ENCODE peak calls at places on chromosomes 11 and 22, in four cellular contexts. W is GM23248, K is body of pancreas, S is sigmoid colon. G is an unnamed sample.

GRCh38 chr11:6523253-6523652 is 26.2 kb downstream of the DNHD1 start:
- DNase-seq in K (no peak), S (no peak), W (peak; percentile 84), G (no peak)

GRCh38 chr11:27174672-27175210 is 134.1 kb downstream of the BBOX1 start:
- DNase-seq in S (no peak), K (no peak), W (no peak), G (no peak)

GRCh38 chr11:15707194-15707593 is 592.5 kb downstream of the INSC start:
- DNase-seq in W (no peak), S (no peak), K (no peak), G (no peak)

GRCh38 chr11:60931897-60932296 is 7.6 kb downstream of the TMEM132A start:
- DNase-seq in K (no peak), S (no peak), W (no peak), G (no peak)

GRCh38 chr11:81987829-81988472 is 745.7 kb downstream of the FAM181B start:
- DNase-seq in W (peak; percentile 44), S (no peak), K (peak; percentile 33), G (no peak)

GRCh38 chr11:61961570-61962212 is 5.7 kb downstream of the FTH1 start:
- DNase-seq in W (peak; percentile 73), S (peak; percentile 87), K (peak; percentile 78), G (no peak)

GRCh38 chr11:46293616-46294015 is 16.2 kb downstream of the CREB3L1 start:
- DNase-seq in W (peak; percentile 99), S (no peak), K (no peak), G (no peak)

GRCh38 chr22:28005513-28005912 is 86.5 kb upstream of the PITPNB start:
- DNase-seq in S (no peak), K (no peak), W (no peak), G (no peak)

GRCh38 chr22:44893731-44894080 is 116.1 kb downstream of the PHF21B start:
- DNase-seq in W (no peak), S (no peak), K (no peak), G (no peak)

GRCh38 chr11:5705688-5706087 is 16.1 kb downstream of the TRIM22 start:
- DNase-seq in S (no peak), W (peak; percentile 30), K (no peak), G (no peak)

GRCh38 chr22:21951931-21952465 is 650 bp downstream of the PPM1F start:
- DNase-seq in S (peak; percentile 82), W (peak; percentile 76), K (peak; percentile 59), G (no peak)

GRCh38 chr11:64339319-64339718 is 685 bp upstream of the CCDC88B start:
- DNase-seq in K (no peak), S (no peak), W (no peak), G (no peak)
- H3K4me3 ChIP-seq in K (no peak overlapping the region), S (no peak overlapping the region), W (no peak overlapping the region), G (no peak overlapping the region)

DNA sequence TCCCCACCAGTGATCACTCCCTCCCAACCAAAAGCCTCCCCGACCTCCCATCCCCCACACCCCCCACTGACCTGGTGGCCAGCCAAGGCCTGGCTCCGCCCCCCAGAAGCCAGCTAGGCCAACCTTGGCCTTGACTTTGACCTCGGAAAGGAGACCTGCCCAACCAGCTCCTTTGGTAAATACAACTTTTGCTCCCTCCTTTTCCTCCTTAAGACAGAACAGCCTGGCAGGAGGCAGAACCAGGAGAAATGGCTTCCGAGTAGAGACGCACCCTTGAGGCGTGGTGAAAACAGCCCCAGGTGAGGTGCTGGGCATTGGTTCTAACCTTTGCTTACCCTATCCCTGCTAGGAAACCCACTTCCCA is 27.0 kb downstream of the PLEKHA7 start:
- DNase-seq in W (no peak), K (peak; percentile 81), S (no peak), G (no peak)
- H3K4me3 ChIP-seq in W (no peak overlapping the region), K (no peak overlapping the region), S (no peak overlapping the region), G (no peak overlapping the region)

GRCh38 chr11:75241036-75241905 is 697 bp downstream of the TPBGL start:
- DNase-seq in W (peak; percentile 94), S (peak; percentile 85), K (peak; percentile 82), G (peak; percentile 76)
- H3K4me3 ChIP-seq in W (peak overlapping the region; percentile 65), S (peak overlapping the region; percentile 39), K (no peak overlapping the region), G (peak overlapping the region; percentile 53)

DNA sequence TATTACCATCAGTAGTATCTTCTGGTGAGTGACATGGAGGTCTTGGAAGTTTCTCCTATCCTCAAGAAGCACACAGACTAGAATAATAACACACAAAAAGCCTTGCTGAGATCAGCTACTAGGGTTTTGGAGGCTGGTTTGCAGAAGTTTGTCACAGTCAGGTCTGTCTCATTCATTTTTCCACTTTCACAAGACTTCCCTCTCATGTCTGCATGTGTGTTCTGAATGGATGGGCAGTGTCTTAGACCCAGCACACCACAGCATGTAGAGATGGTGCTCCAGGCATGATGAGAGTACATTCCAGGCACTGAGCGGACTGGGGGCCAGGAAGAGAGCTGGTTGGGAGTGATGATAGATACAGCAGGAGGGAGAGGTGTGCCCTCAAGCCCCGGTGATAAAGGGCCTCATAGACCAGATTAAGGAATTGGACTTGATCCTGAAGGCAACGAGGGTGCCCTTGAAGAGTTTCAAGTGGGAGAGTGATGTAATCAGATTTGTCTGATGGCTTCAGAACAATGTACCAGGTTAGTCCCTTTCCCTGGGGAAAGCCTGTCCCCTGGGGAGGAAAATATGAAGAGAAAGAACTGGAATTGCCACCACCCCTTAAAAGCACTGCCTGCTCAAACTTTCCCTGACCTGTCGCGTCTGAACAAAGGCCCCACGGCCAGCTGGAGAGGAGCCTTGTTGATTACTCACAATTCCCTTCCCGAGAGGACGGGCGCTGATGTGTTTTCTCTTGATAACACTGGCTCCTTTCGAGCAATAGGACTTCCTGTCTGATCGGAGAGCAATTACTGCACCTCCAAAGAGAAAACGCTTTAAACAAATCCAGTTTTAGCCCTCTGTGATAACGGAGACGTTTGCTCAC is 45.1 kb upstream of the LMO2 start:
- DNase-seq in S (peak; percentile 83), K (peak; percentile 29), W (peak; percentile 90), G (no peak)
- H3K4me3 ChIP-seq in S (no peak overlapping the region), K (no peak overlapping the region), W (no peak overlapping the region), G (no peak overlapping the region)

GRCh38 chr22:36775589-36775965 is 342 bp downstream of the IFT27 start:
- DNase-seq in K (peak; percentile 51), S (peak; percentile 78), W (peak; percentile 48), G (no peak)

GRCh38 chr22:36778020-36778419 is 2.1 kb upstream of the IFT27 start:
- DNase-seq in S (no peak), W (no peak), K (no peak), G (no peak)

GRCh38 chr22:36776722-36777121 is 803 bp upstream of the IFT27 start:
- DNase-seq in K (no peak), W (no peak), S (no peak), G (no peak)

GRCh38 chr22:36773935-36774334 is 2.0 kb downstream of the IFT27 start:
- DNase-seq in K (no peak), W (peak; percentile 71), S (no peak), G (no peak)

DNA sequence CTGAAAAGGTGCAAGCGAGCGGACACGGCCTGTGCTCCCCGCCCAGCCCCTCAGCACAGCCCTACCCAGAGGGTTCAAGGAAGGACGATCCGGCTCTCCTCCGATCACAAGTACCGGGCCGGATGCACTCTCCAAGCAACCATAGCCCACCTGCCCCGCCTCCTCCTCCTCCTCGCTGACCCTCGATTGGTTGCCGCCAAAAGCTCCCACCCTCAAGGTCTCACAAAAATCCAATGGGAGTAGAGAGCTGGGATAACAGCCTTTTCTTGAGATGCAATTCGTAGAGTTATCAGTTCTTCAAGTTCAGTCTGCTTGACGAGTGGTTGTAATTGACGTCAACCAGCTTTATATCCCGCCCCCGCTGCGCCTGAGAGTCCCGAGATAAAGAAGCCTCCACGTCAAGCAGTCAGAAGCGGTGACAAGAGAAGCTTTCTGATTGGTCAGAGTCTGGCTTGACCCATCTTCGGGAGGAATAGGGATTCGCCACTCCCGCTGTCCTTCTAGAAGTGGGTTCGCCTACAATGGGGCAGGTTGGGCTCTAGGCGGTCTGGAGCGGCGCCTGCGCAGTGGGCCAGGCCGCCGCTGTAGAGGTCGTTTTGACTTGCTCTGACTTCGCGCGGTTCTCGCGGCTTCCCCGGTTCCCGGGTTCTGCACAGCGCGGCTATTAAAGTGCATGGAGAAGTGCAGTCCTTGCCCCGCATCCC is at the start of gene IFT27:
- DNase-seq in K (peak; percentile 100), W (peak; percentile 100), S (peak; percentile 100), G (peak; percentile 99)
- H3K4me3 ChIP-seq in K (peak within 1 kb of the TSS; percentile 67), W (peak within 1 kb of the TSS; percentile 77), S (peak within 1 kb of the TSS; percentile 85), G (peak within 1 kb of the TSS; percentile 93)

DNA sequence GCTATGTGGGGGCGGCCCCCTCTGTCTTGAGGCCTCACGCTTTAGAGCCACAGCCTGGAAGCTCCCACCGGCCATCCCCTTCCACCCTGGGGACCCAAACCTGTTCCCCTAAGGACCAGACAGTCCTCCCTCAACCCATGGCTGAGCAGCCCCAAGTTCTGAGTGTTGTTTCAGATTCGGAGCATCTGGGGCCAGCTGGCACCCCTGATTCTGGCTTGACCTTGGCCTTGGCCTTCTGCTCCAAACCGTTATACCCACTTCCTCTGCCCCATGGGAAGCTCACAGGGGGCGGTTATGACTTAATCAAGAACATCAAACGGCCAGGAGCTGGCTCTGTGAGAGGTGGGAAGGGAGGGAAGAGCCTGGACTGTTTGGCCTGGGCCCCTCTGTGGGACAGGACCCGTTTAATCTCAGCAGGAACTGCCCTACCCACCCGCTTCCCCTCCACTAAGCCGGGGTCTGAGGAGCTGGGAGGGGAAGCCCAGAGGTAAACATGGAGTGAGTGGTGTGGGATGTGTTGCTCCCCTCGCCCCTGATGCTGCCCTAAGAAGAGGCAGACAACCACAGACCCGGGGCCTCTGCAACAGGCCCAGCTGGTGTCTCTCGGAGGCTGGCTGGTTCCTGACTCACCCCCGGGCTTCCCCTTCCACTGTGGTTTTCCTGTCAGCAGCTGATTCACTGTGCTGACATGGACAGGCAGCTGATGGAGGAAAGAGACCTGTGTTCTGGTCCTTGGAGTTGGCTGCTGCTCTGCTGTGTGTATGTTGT is 3.4 kb downstream of the CD82 start:
- DNase-seq in K (peak; percentile 49), W (peak; percentile 96), S (peak; percentile 84), G (peak; percentile 64)
- H3K4me3 ChIP-seq in K (no peak overlapping the region), W (no peak overlapping the region), S (no peak overlapping the region), G (no peak overlapping the region)

DNA sequence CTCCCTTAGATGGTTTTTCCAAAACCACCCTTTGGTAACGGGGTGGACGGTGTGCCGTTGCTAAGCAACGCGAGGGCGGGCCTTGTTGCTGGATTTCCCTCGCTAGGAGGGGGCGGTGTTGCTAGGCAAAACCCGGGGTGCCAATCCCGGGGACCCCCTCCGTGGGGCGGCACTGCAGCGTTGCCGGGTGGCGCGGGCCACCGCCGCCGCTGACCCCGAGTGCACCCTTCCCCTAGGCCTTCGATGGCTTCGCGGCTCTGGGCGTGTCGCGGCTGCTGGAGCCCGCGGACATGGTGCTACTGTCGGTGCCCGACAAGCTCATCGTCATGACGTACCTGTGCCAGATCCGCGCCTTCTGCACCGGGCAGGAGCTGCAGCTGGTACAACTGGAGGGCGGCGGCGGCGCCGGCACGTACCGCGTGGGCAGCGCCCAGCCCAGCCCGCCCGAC is 8.9 kb downstream of the EHBP1L1 start:
- DNase-seq in S (no peak), K (peak; percentile 47), W (no peak), G (no peak)
- H3K4me3 ChIP-seq in S (no peak overlapping the region), K (no peak overlapping the region), W (no peak overlapping the region), G (no peak overlapping the region)

G was measured in breast epithelium.